ENCODE peak calls at places on chromosomes 2 and 18, in nine cellular contexts. One of them, this sample, is unnamed.

GRCh38 chr18:7808992-7809391 is 241.9 kb downstream of the PTPRM start:
- DNase-seq in NCI-H1436 treated with DMSO at 0.1 percent for 48 hours: no peak
- DNase-seq in naive B cell: no peak
- DNase-seq in IMR-90: no peak
- DNase-seq in dermis microvascular lymphatic vessel endothelial cell: no peak
- DNase-seq in HTR-8/SVneo: no peak
- DNase-seq in tibial artery: no peak
- DNase-seq in activated CD4-positive, alpha-beta T cell treated with anti-CD3 and anti-CD28 coated beads, Interleukin-2, amount 50 U/mL, for 48 hours: no peak
- DNase-seq in adrenal gland: no peak
- DNase-seq in this sample: no peak

GRCh38 chr18:49725809-49726514 is 87.4 kb downstream of the ACAA2 start:
- DNase-seq in tibial artery: peak
- DNase-seq in activated CD4-positive, alpha-beta T cell treated with anti-CD3 and anti-CD28 coated beads, Interleukin-2, amount 50 U/mL, for 48 hours: no peak
- DNase-seq in dermis microvascular lymphatic vessel endothelial cell: no peak
- DNase-seq in adrenal gland: peak
- DNase-seq in naive B cell: no peak
- DNase-seq in NCI-H1436 treated with DMSO at 0.1 percent for 48 hours: no peak
- DNase-seq in IMR-90: peak
- DNase-seq in HTR-8/SVneo: peak
- DNase-seq in this sample: no peak

GRCh38 chr2:179410552-179411356 is 146.1 kb upstream of the SESTD1 start:
- DNase-seq in tibial artery: no peak
- DNase-seq in adrenal gland: peak
- DNase-seq in NCI-H1436 treated with DMSO at 0.1 percent for 48 hours: no peak
- DNase-seq in IMR-90: peak
- DNase-seq in naive B cell: peak
- DNase-seq in HTR-8/SVneo: peak
- DNase-seq in activated CD4-positive, alpha-beta T cell treated with anti-CD3 and anti-CD28 coated beads, Interleukin-2, amount 50 U/mL, for 48 hours: peak
- DNase-seq in dermis microvascular lymphatic vessel endothelial cell: peak
- DNase-seq in this sample: no peak

GRCh38 chr2:105402809-105403208 is 4.0 kb upstream of the FHL2 start:
- DNase-seq in IMR-90: no peak
- DNase-seq in tibial artery: no peak
- DNase-seq in activated CD4-positive, alpha-beta T cell treated with anti-CD3 and anti-CD28 coated beads, Interleukin-2, amount 50 U/mL, for 48 hours: no peak
- DNase-seq in HTR-8/SVneo: no peak
- DNase-seq in adrenal gland: no peak
- DNase-seq in naive B cell: no peak
- DNase-seq in dermis microvascular lymphatic vessel endothelial cell: no peak
- DNase-seq in NCI-H1436 treated with DMSO at 0.1 percent for 48 hours: no peak
- DNase-seq in this sample: no peak

GRCh38 chr18:63758616-63759015 is 16.6 kb upstream of the SERPINB7 start:
- DNase-seq in adrenal gland: no peak
- DNase-seq in naive B cell: no peak
- DNase-seq in NCI-H1436 treated with DMSO at 0.1 percent for 48 hours: no peak
- DNase-seq in activated CD4-positive, alpha-beta T cell treated with anti-CD3 and anti-CD28 coated beads, Interleukin-2, amount 50 U/mL, for 48 hours: no peak
- DNase-seq in HTR-8/SVneo: no peak
- DNase-seq in tibial artery: no peak
- DNase-seq in IMR-90: no peak
- DNase-seq in dermis microvascular lymphatic vessel endothelial cell: no peak
- DNase-seq in this sample: no peak

GRCh38 chr2:135055182-135055786 is 3.2 kb downstream of the RAB3GAP1 start:
- DNase-seq in dermis microvascular lymphatic vessel endothelial cell: no peak
- DNase-seq in NCI-H1436 treated with DMSO at 0.1 percent for 48 hours: no peak
- DNase-seq in activated CD4-positive, alpha-beta T cell treated with anti-CD3 and anti-CD28 coated beads, Interleukin-2, amount 50 U/mL, for 48 hours: no peak
- DNase-seq in tibial artery: no peak
- DNase-seq in adrenal gland: peak
- DNase-seq in HTR-8/SVneo: no peak
- DNase-seq in IMR-90: peak
- DNase-seq in naive B cell: no peak
- DNase-seq in this sample: no peak

GRCh38 chr2:228545041-228545440 is 363.6 kb upstream of the SPHKAP start:
- DNase-seq in dermis microvascular lymphatic vessel endothelial cell: no peak
- DNase-seq in adrenal gland: no peak
- DNase-seq in naive B cell: no peak
- DNase-seq in tibial artery: no peak
- DNase-seq in IMR-90: peak
- DNase-seq in activated CD4-positive, alpha-beta T cell treated with anti-CD3 and anti-CD28 coated beads, Interleukin-2, amount 50 U/mL, for 48 hours: no peak
- DNase-seq in NCI-H1436 treated with DMSO at 0.1 percent for 48 hours: no peak
- DNase-seq in HTR-8/SVneo: peak
- DNase-seq in this sample: no peak

GRCh38 chr2:81984969-81985637 is 1680.6 kb upstream of the LRRTM1 start:
- DNase-seq in NCI-H1436 treated with DMSO at 0.1 percent for 48 hours: no peak
- DNase-seq in HTR-8/SVneo: no peak
- DNase-seq in IMR-90: no peak
- DNase-seq in dermis microvascular lymphatic vessel endothelial cell: no peak
- DNase-seq in naive B cell: no peak
- DNase-seq in activated CD4-positive, alpha-beta T cell treated with anti-CD3 and anti-CD28 coated beads, Interleukin-2, amount 50 U/mL, for 48 hours: no peak
- DNase-seq in tibial artery: no peak
- DNase-seq in adrenal gland: no peak
- DNase-seq in this sample: no peak

GRCh38 chr2:39437522-39438296 is 624 bp upstream of the MAP4K3 start:
- DNase-seq in HTR-8/SVneo: no peak
- DNase-seq in IMR-90: peak
- DNase-seq in dermis microvascular lymphatic vessel endothelial cell: no peak
- DNase-seq in activated CD4-positive, alpha-beta T cell treated with anti-CD3 and anti-CD28 coated beads, Interleukin-2, amount 50 U/mL, for 48 hours: peak
- DNase-seq in tibial artery: peak
- DNase-seq in NCI-H1436 treated with DMSO at 0.1 percent for 48 hours: no peak
- DNase-seq in naive B cell: peak
- DNase-seq in adrenal gland: peak
- DNase-seq in this sample: peak

GRCh38 chr2:30239308-30240161 is 8.2 kb downstream of the LBH start:
- DNase-seq in IMR-90: peak
- DNase-seq in dermis microvascular lymphatic vessel endothelial cell: peak
- DNase-seq in HTR-8/SVneo: peak
- DNase-seq in tibial artery: peak
- DNase-seq in adrenal gland: peak
- DNase-seq in activated CD4-positive, alpha-beta T cell treated with anti-CD3 and anti-CD28 coated beads, Interleukin-2, amount 50 U/mL, for 48 hours: peak
- DNase-seq in naive B cell: peak
- DNase-seq in NCI-H1436 treated with DMSO at 0.1 percent for 48 hours: no peak
- DNase-seq in this sample: peak

GRCh38 chr2:17827785-17828184 is 11.5 kb downstream of the MSGN1 start:
- DNase-seq in naive B cell: no peak
- DNase-seq in dermis microvascular lymphatic vessel endothelial cell: no peak
- DNase-seq in tibial artery: no peak
- DNase-seq in HTR-8/SVneo: no peak
- DNase-seq in NCI-H1436 treated with DMSO at 0.1 percent for 48 hours: no peak
- DNase-seq in adrenal gland: no peak
- DNase-seq in IMR-90: no peak
- DNase-seq in activated CD4-positive, alpha-beta T cell treated with anti-CD3 and anti-CD28 coated beads, Interleukin-2, amount 50 U/mL, for 48 hours: no peak
- DNase-seq in this sample: no peak

GRCh38 chr2:214096200-214096599 is 314.7 kb upstream of the VWC2L start:
- DNase-seq in tibial artery: no peak
- DNase-seq in NCI-H1436 treated with DMSO at 0.1 percent for 48 hours: no peak
- DNase-seq in IMR-90: no peak
- DNase-seq in activated CD4-positive, alpha-beta T cell treated with anti-CD3 and anti-CD28 coated beads, Interleukin-2, amount 50 U/mL, for 48 hours: no peak
- DNase-seq in naive B cell: no peak
- DNase-seq in adrenal gland: no peak
- DNase-seq in HTR-8/SVneo: no peak
- DNase-seq in dermis microvascular lymphatic vessel endothelial cell: no peak
- DNase-seq in this sample: no peak

GRCh38 chr2:180980943-180981898 is 816 bp downstream of the UBE2E3 start:
- DNase-seq in NCI-H1436 treated with DMSO at 0.1 percent for 48 hours: no peak
- DNase-seq in activated CD4-positive, alpha-beta T cell treated with anti-CD3 and anti-CD28 coated beads, Interleukin-2, amount 50 U/mL, for 48 hours: peak
- DNase-seq in HTR-8/SVneo: no peak
- DNase-seq in tibial artery: no peak
- DNase-seq in IMR-90: peak
- DNase-seq in naive B cell: peak
- DNase-seq in dermis microvascular lymphatic vessel endothelial cell: no peak
- DNase-seq in adrenal gland: peak
- DNase-seq in this sample: no peak

GRCh38 chr18:9413586-9413985 is 61.7 kb upstream of the RALBP1 start:
- DNase-seq in HTR-8/SVneo: peak
- DNase-seq in NCI-H1436 treated with DMSO at 0.1 percent for 48 hours: no peak
- DNase-seq in adrenal gland: no peak
- DNase-seq in naive B cell: no peak
- DNase-seq in tibial artery: no peak
- DNase-seq in activated CD4-positive, alpha-beta T cell treated with anti-CD3 and anti-CD28 coated beads, Interleukin-2, amount 50 U/mL, for 48 hours: no peak
- DNase-seq in dermis microvascular lymphatic vessel endothelial cell: no peak
- DNase-seq in IMR-90: peak
- DNase-seq in this sample: no peak